ENCODE peak calls at places on chromosomes 4 and X, in eight cellular contexts. I is stimulated activated CD8-positive, alpha-beta memory T cell treated with anti-CD3 and anti-CD28 coated beads, Interleukin-12 subunit alpha, Interleukin-12 subunit beta, amount 100 ng/mL, for 4 hours; U is HL-60; O is stimulated activated CD4-positive, alpha-beta T cell treated with anti-CD3 and anti-CD28 coated beads, TNF-alpha, amount 100 ng/mL, for 4 hours; Z is astrocyte; A is GDM1; C is activated CD4-positive, CD25-positive, alpha-beta regulatory T cell; N is neural progenitor cell. V is an unnamed sample.

GRCh38 chr4:55925235-55925634 is 23.5 kb upstream of the CEP135 start:
- DNase-seq in I (no peak), U (no peak), O (no peak), Z (peak), A (no peak), C (no peak), N (no peak), V (no peak)

GRCh38 chr4:101501421-101501820 is 154.1 kb upstream of the PPP3CA start:
- DNase-seq in I (no peak), U (no peak), O (no peak), Z (no peak), A (no peak), C (no peak), N (no peak), V (peak)

GRCh38 chr4:172042714-172043114 is 229.5 kb downstream of the GALNTL6 start:
- DNase-seq in I (no peak), U (no peak), O (no peak), Z (peak), A (no peak), C (no peak), N (no peak), V (no peak)

GRCh38 chr4:186904104-186904503 is 180.4 kb upstream of the FAT1 start:
- DNase-seq in I (no peak), U (no peak), O (no peak), Z (peak), A (no peak), C (no peak), N (no peak), V (peak)

GRCh38 chr4:48970471-48970921 is 15.6 kb upstream of the CWH43 start:
- DNase-seq in I (no peak), U (no peak), O (no peak), Z (peak), A (no peak), C (no peak), N (no peak), V (peak)

GRCh38 chr4:173057442-173057841 is 111.2 kb upstream of the GALNT7 start:
- DNase-seq in I (no peak), U (no peak), O (no peak), Z (no peak), A (no peak), C (no peak), N (no peak), V (no peak)

GRCh38 chr4:16225139-16225538 is 1.1 kb downstream of the TAPT1 start:
- DNase-seq in I (no peak), U (no peak), O (no peak), Z (peak), A (no peak), C (no peak), N (no peak), V (peak)

GRCh38 chrX:106246511-106246910 is 78.4 kb downstream of the PWWP3B start:
- DNase-seq in I (no peak), U (no peak), O (no peak), Z (peak), A (no peak), C (no peak), N (no peak), V (peak)

GRCh38 chr4:67682266-67682665 is 18.7 kb downstream of the UBA6 start:
- DNase-seq in I (no peak), U (no peak), O (no peak), Z (no peak), A (no peak), C (no peak), N (no peak), V (no peak)

GRCh38 chr4:73676881-73677323 is 56.7 kb upstream of the RASSF6 start:
- DNase-seq in I (no peak), U (no peak), O (no peak), Z (peak), A (no peak), C (no peak), N (no peak), V (no peak)

GRCh38 chr4:47990145-47990544 is 26.3 kb downstream of the CNGA1 start:
- DNase-seq in I (no peak), U (no peak), O (no peak), Z (no peak), A (no peak), C (no peak), N (no peak), V (no peak)